ENCODE peak calls at places on chromosomes 12 and 14, in ten cellular contexts. L is SW 1271, Z is endodermal cell, M is neural crest cell, J is right cardiac atrium, I is progenitor cell of endocrine pancreas, W is psoas muscle, E is amniotic stem cell, O is stomach, U is breast epithelium. T is an unnamed sample.

GRCh38 chr12:43957732-43958131 is 121.9 kb downstream of the TMEM117 start:
- DNase-seq in E (peak), I (no peak), O (no peak), Z (peak), M (peak), U (no peak), W (no peak), L (no peak), J (no peak), T (peak)

GRCh38 chr12:85468356-85469157 is 188.5 kb downstream of the ALX1 start:
- DNase-seq in L (no peak), E (peak), O (peak), W (no peak), U (peak), J (no peak), M (peak), Z (peak), I (no peak), T (peak)

GRCh38 chr12:92539966-92540791 is 162.6 kb upstream of the PLEKHG7 start:
- DNase-seq in I (no peak), W (no peak), J (peak), U (no peak), Z (peak), M (peak), E (no peak), O (no peak), L (no peak), T (no peak)

GRCh38 chr14:103817595-103817994 is 29.8 kb downstream of the PPP1R13B start:
- DNase-seq in I (no peak), Z (no peak), M (no peak), E (no peak), L (no peak), U (no peak), J (no peak), W (no peak), O (no peak), T (no peak)

GRCh38 chr12:122732170-122732569 is 1.5 kb upstream of the HCAR1 start:
- DNase-seq in U (no peak), J (no peak), M (no peak), O (no peak), L (no peak), E (no peak), I (no peak), Z (no peak), W (no peak), T (no peak)

GRCh38 chr14:50232276-50232642 is 881 bp upstream of the SOS2 start:
- DNase-seq in E (no peak), L (no peak), I (no peak), J (no peak), W (no peak), O (no peak), M (no peak), U (no peak), Z (no peak), T (peak)

GRCh38 chr12:52806169-52806811 is 7.6 kb downstream of the KRT4 start:
- DNase-seq in J (no peak), Z (no peak), W (no peak), M (no peak), O (no peak), E (no peak), I (no peak), L (no peak), U (no peak), T (no peak)

GRCh38 chr12:85872497-85873091 is 1.5 kb upstream of the NTS start:
- DNase-seq in Z (no peak), E (peak), U (no peak), J (no peak), M (no peak), I (no peak), O (no peak), L (peak), W (no peak), T (peak)

GRCh38 chr12:132153501-132154340 is 9.5 kb downstream of the NOC4L start:
- DNase-seq in U (no peak), I (peak), L (no peak), Z (peak), E (no peak), M (peak), W (peak), J (peak), O (peak), T (peak)

T was measured in D341Med.